ENCODE peak calls at places on chromosomes 4 and X, in five cellular contexts. K, A, B, U and Z are unnamed samples.

GRCh38 chr4:118967393-118967792 is 78.7 kb downstream of the SYNPO2 start:
- DNase-seq in K (peak), A (no peak), B (no peak), U (no peak), Z (no peak)

GRCh38 chrX:21985332-21985777 is 44.8 kb downstream of the SMS start:
- DNase-seq in K (peak), A (peak), B (no peak), U (peak), Z (peak)

GRCh38 chr4:88791274-88791673 is 93.6 kb upstream of the NAP1L5 start:
- DNase-seq in K (peak), A (no peak), B (no peak), U (no peak), Z (peak)

GRCh38 chrX:111270339-111270738 is at the start of gene CAPN6:
- DNase-seq in K (peak), A (no peak), B (no peak), U (peak), Z (no peak)

GRCh38 chr4:4990857-4991540 is 28.3 kb downstream of the CYTL1 start:
- DNase-seq in K (peak), A (peak), B (no peak), U (peak), Z (peak)

GRCh38 chrX:9865804-9866471 is 79.7 kb downstream of the SHROOM2 start:
- DNase-seq in K (peak), A (no peak), B (no peak), U (no peak), Z (no peak)

GRCh38 chr4:4618846-4619245 is 77.0 kb upstream of the STX18 start:
- DNase-seq in K (no peak), A (no peak), B (no peak), U (no peak), Z (no peak)

GRCh38 chr4:112109455-112110425 is 35.5 kb upstream of the FAM241A start:
- DNase-seq in K (peak), A (peak), B (no peak), U (no peak), Z (peak)

GRCh38 chr4:123462007-123462406 is 65.4 kb downstream of the SPRY1 start:
- DNase-seq in K (peak), A (no peak), B (no peak), U (no peak), Z (no peak)

GRCh38 chr4:40617903-40618302 is 11.8 kb downstream of the RBM47 start:
- DNase-seq in K (peak), A (no peak), B (no peak), U (no peak), Z (no peak)